ENCODE peak calls at places on chromosomes 2 and 18, in five cellular contexts. P, S, F, M and Y are unnamed samples.

GRCh38 chr18:55338955-55339662 is 248.9 kb downstream of the TCF4 start:
- DNase-seq in F (no peak), S (no peak), M (no peak), P (no peak), Y (no peak)

GRCh38 chr2:152508446-152508845 is 173.5 kb downstream of the FMNL2 start:
- DNase-seq in P (peak; percentile 50), S (no peak), F (no peak), M (no peak), Y (no peak)

GRCh38 chr18:73153271-73153670 is 285.5 kb upstream of the NETO1 start:
- DNase-seq in M (no peak), F (no peak), S (no peak), P (no peak), Y (no peak)

GRCh38 chr18:38076346-38077053 is 510.9 kb upstream of the CELF4 start:
- DNase-seq in F (no peak), P (no peak), M (no peak), S (no peak), Y (no peak)

GRCh38 chr2:75098856-75099255 is 100.5 kb downstream of the TACR1 start:
- DNase-seq in S (no peak), F (no peak), M (no peak), P (no peak), Y (no peak)

GRCh38 chr2:12455626-12456025 is 261.1 kb upstream of the TRIB2 start:
- DNase-seq in F (no peak), M (no peak), P (no peak), S (no peak), Y (no peak)

GRCh38 chr2:157152362-157152761 is 105.1 kb upstream of the GALNT5 start:
- DNase-seq in P (no peak), S (no peak), M (no peak), F (no peak), Y (no peak)

GRCh38 chr2:211455225-211455841 is 898.9 kb downstream of the CPS1 start:
- DNase-seq in M (peak; percentile 47), P (no peak), S (no peak), F (peak; percentile 11), Y (no peak)

GRCh38 chr2:6580982-6581381 is 284.7 kb downstream of the CMPK2 start:
- DNase-seq in F (no peak), S (no peak), P (peak; percentile 45), M (no peak), Y (no peak)

GRCh38 chr18:13185675-13186198 is 32.8 kb upstream of the LDLRAD4 start:
- DNase-seq in F (no peak), P (no peak), S (no peak), M (no peak), Y (no peak)

GRCh38 chr2:196336715-196337617 is 165.6 kb upstream of the STK17B start:
- DNase-seq in S (no peak), P (no peak), F (peak; percentile 13), M (no peak), Y (no peak)

GRCh38 chr2:240933966-240934700 is 28.0 kb downstream of the CROCC2 start:
- DNase-seq in P (no peak), S (no peak), M (peak; percentile 31), F (peak; percentile 8), Y (no peak)

GRCh38 chr2:160390544-160391258 is 102.9 kb downstream of the RBMS1 start:
- DNase-seq in F (no peak), M (no peak), S (no peak), P (no peak), Y (no peak)

GRCh38 chr2:174844295-174844708 is 80.0 kb upstream of the CHRNA1 start:
- DNase-seq in P (no peak), S (no peak), M (no peak), F (no peak), Y (no peak)

GRCh38 chr2:150589760-150590159 is 102.3 kb upstream of the RND3 start:
- DNase-seq in P (no peak), S (no peak), F (no peak), M (no peak), Y (no peak)

GRCh38 chr2:99682280-99683060 is 192.7 kb upstream of the REV1 start:
- DNase-seq in P (no peak), S (no peak), M (no peak), F (no peak), Y (no peak)

GRCh38 chr2:240400319-240401161 is 34.9 kb upstream of the GPC1 start:
- DNase-seq in M (peak; percentile 15), S (no peak), P (no peak), F (no peak), Y (no peak)

GRCh38 chr2:113705982-113706523 is 50.4 kb downstream of the SLC35F5 start:
- DNase-seq in S (no peak), F (no peak), M (no peak), P (no peak), Y (no peak)

GRCh38 chr18:63336366-63337099 is 17.0 kb upstream of the BCL2 start:
- DNase-seq in S (no peak), F (no peak), P (peak; percentile 83), M (peak; percentile 34), Y (peak; percentile 93)

GRCh38 chr2:30335981-30336538 is 104.7 kb downstream of the LBH start:
- DNase-seq in F (no peak), S (no peak), P (no peak), M (no peak), Y (no peak)

GRCh38 chr2:204468689-204469429 is 76.4 kb upstream of the PARD3B start:
- DNase-seq in M (no peak), P (no peak), S (peak; percentile 14), F (no peak), Y (peak; percentile 74)

GRCh38 chr2:239498981-239499633 is 98.3 kb upstream of the HDAC4 start:
- DNase-seq in S (peak; percentile 79), M (no peak), P (no peak), F (peak; percentile 34), Y (no peak)

DNA sequence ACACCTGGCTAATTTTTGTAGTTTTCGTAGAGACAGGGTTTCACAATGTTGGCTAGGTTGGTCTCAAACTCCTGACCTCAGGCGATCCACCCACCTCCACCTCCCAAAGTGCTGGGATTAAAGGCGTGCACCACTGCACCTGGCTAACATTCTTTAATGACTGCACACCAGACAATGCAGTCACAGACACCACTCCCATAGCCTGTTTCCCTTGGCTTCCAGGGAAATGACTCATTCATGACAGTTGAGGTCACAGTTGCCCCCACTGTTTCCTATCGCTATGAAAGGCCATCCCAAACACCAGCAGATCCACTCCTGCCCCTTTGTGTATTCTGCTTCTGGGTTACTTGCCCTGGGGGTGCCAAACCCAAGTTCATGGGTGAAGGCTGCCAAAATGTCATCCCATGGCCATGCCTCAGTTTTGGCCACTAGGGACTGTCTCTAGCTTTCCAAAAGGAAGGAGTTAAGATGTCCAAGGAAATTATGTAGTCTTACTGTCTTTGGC is 8.7 kb downstream of the CHMP1B start:
- DNase-seq in F (peak; percentile 38), S (no peak), P (peak; percentile 21), M (no peak), Y (peak; percentile 80)
- TF ChIP-seq CTCF in F (peak; percentile 33), S (peak; percentile 13), P (peak; percentile 23), M (peak; percentile 10), Y (peak; percentile 43)

GRCh38 chr2:108620656-108621055 is 86.4 kb downstream of the LIMS1 start:
- DNase-seq in F (no peak), M (no peak), P (no peak), S (no peak), Y (no peak)
- H3K4me3 ChIP-seq in F (no peak overlapping the region), M (no peak overlapping the region), P (no peak overlapping the region), S (no peak overlapping the region), Y (no peak overlapping the region)

GRCh38 chr18:23137788-23138216 is 2.5 kb downstream of the CABLES1 start:
- DNase-seq in S (no peak), P (no peak), M (no peak), F (no peak), Y (no peak)
- TF ChIP-seq CTCF in S (no peak), P (no peak), M (no peak), F (no peak), Y (no peak)

DNA sequence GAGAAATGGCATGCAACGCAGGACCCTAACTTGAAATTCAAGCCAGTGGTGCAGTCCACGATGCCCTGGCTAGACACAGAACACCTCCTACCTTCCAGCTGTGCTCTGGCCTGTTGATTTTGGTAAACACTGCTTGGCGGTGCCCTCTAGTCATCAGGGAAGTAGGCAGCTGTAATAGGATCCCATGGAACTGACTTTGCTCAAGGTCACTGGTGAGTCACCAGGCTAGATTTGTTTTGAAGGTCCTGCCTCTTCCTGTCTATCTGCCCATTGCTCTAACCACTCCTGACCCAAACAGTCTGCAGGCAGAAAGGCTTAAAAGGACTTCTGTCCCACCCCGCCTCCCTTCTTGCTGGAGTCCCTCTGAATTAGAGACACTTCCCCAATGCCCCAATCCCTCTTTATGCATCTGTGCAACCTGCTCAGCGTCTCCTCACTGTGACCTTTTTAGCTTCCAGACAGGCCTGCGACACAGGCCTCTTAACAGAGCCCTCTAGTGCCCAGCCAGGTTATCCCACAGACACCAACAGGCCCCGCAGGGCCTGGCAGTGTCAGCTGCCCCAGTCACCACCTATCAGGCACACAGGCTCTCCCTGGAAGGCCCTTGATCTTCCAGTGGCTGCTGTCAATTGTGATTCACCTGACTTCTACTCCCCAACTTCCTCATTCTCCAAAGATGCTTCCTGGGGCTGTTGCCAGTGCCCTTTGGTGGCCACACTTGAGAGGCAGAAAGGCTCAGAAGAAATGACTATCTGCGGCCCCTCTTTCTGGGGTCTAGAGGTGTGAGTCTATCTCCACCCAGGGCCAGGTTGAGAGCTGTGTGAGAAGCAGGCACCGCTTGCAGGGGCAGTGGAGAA is 5.2 kb downstream of the TMEM127 start:
- DNase-seq in M (peak; percentile 94), S (peak; percentile 61), F (peak; percentile 74), P (peak; percentile 65), Y (peak; percentile 60)
- H3K4me3 ChIP-seq in M (no peak overlapping the region), S (peak overlapping the region; percentile 45), F (no peak overlapping the region), P (no peak overlapping the region), Y (peak overlapping the region; percentile 9)

GRCh38 chr2:222322241-222322640 is 23.4 kb upstream of the PAX3 start:
- DNase-seq in M (no peak), P (no peak), S (no peak), F (no peak), Y (no peak)

GRCh38 chr2:222319576-222320440 is 21.0 kb upstream of the PAX3 start:
- DNase-seq in F (no peak), S (no peak), M (peak; percentile 47), P (no peak), Y (no peak)

GRCh38 chr2:222320441-222321395 is 21.9 kb upstream of the PAX3 start:
- DNase-seq in P (no peak), M (peak; percentile 51), S (no peak), F (no peak), Y (no peak)

GRCh38 chr2:222318026-222318711 is 19.4 kb upstream of the PAX3 start:
- DNase-seq in P (peak; percentile 4), M (peak; percentile 66), F (peak; percentile 75), S (peak; percentile 66), Y (peak; percentile 48)

DNA sequence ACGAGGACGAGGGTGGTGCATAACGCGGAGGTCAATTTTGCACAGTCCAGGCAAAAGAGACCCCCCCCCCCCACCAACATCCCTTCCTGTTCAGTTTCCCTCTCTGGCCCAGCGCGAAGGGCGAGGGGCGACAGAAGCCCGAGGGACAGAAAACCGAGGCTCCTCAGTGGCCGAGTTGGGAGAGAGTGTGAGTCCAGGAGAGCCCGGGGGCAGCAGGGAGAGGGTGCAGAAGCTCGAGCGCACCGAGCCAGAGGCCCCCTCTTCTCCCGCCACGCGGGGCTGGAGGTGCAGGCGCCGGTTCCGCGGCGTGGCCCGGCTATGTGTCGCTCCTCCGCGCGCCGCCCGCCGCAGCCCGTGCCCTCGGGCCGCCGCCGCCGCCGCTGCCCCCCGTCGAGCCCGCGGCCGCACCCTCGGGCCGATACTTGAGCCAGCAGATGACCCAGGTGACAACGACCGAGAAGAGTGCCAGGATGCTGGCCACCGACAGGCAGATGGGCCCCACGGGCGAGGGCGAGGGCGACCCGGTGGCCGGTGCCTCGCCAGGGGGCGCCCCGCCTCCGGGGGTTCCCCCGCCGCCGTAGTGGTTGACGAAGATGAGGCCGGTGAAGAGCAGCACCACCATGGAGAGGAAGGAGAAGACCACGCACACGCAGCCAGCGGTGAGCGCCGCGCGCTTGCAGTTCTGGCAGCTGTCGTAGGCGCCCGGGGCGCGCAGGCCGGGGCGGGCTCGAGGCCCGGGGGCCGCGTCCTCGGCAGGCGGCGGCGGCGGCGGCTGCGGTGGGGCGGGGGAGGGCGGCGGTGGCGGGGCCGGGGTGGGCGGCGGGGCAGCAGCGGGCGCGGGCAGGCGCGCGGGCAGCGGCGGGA is 20.1 kb upstream of the PAX3 start:
- DNase-seq in S (no peak), P (no peak), F (no peak), M (peak; percentile 47), Y (no peak)
- TF ChIP-seq CTCF in S (no peak), P (no peak), F (no peak), M (peak; percentile 48), Y (peak; percentile 42)